ENCODE peak calls at places on chromosome 12, in five cellular contexts. M, H, G, R and N are unnamed samples.

GRCh38 chr12:70664463-70664862 is 27.2 kb upstream of the PTPRB start:
- DNase-seq in R (no peak), G (peak; percentile 60), M (no peak), H (no peak), N (no peak)

GRCh38 chr12:110252716-110253115 is 28.3 kb upstream of the ATP2A2 start:
- DNase-seq in H (no peak), M (no peak), G (no peak), R (no peak), N (no peak)

GRCh38 chr12:43852744-43853143 is 16.9 kb downstream of the TMEM117 start:
- DNase-seq in M (no peak), R (no peak), H (no peak), G (no peak), N (no peak)

GRCh38 chr12:32604565-32604964 is 74.5 kb upstream of the DNM1L start:
- DNase-seq in R (no peak), H (no peak), M (no peak), G (no peak), N (no peak)

GRCh38 chr12:94704452-94704871 is 54.1 kb upstream of the TMCC3 start:
- DNase-seq in R (no peak), G (peak; percentile 66), M (no peak), H (no peak), N (no peak)

GRCh38 chr12:112116232-112117060 is 7.9 kb upstream of the NAA25 start:
- DNase-seq in G (peak; percentile 56), H (peak; percentile 33), M (no peak), R (peak; percentile 50), N (peak; percentile 80)

GRCh38 chr12:2654741-2655140 is 140.0 kb upstream of the FKBP4 start:
- DNase-seq in H (no peak), G (no peak), R (no peak), M (no peak), N (no peak)

GRCh38 chr12:56885316-56885715 is 48.9 kb downstream of the SDR9C7 start:
- DNase-seq in G (no peak), R (no peak), M (no peak), H (no peak), N (no peak)

GRCh38 chr12:89016970-89017778 is 335.1 kb downstream of the DUSP6 start:
- DNase-seq in R (peak; percentile 15), H (peak; percentile 49), G (peak; percentile 71), M (no peak), N (no peak)

GRCh38 chr12:114371733-114372132 is 34.2 kb downstream of the TBX5 start:
- DNase-seq in M (no peak), R (no peak), G (no peak), H (peak; percentile 50), N (no peak)

GRCh38 chr12:50932787-50933280 is 19.5 kb upstream of the HIGD1C start:
- DNase-seq in H (no peak), M (no peak), G (no peak), R (no peak), N (no peak)

GRCh38 chr12:93904124-93904523 is 226.9 kb downstream of the CRADD start:
- DNase-seq in H (no peak), R (no peak), M (no peak), G (no peak), N (no peak)

GRCh38 chr12:100138048-100138907 is 4.4 kb downstream of the BLTP3B start:
- DNase-seq in G (peak; percentile 27), R (no peak), M (no peak), H (no peak), N (no peak)

GRCh38 chr12:51620448-51620847 is 29.4 kb downstream of the SCN8A start:
- DNase-seq in H (no peak), R (no peak), G (peak; percentile 70), M (no peak), N (no peak)

GRCh38 chr12:4106617-4107016 is 166.9 kb upstream of the CCND2 start:
- DNase-seq in H (no peak), M (no peak), G (no peak), R (no peak), N (no peak)

GRCh38 chr12:104462931-104463339 is 6.2 kb downstream of the CHST11 start:
- DNase-seq in G (no peak), R (no peak), M (no peak), H (no peak), N (no peak)